ENCODE peak calls at places on chromosomes 16 and 17, in four cellular contexts. G, A, L and S are unnamed samples.

GRCh38 chr17:78488867-78489634 is 88.1 kb downstream of the DNAH17 start:
- DNase-seq in G (no peak), L (no peak), A (no peak), S (no peak)

GRCh38 chr16:56354746-56355145 is 70.6 kb downstream of the AMFR start:
- DNase-seq in G (no peak), L (no peak), A (no peak), S (no peak)

GRCh38 chr17:81902653-81903414 is 796 bp downstream of the NPB start:
- DNase-seq in L (no peak), A (peak), G (no peak), S (no peak)

GRCh38 chr17:32516450-32516849 is 29.7 kb downstream of the CDK5R1 start:
- DNase-seq in L (no peak), G (no peak), A (no peak), S (no peak)

GRCh38 chr17:78532922-78533640 is 44.1 kb downstream of the DNAH17 start:
- DNase-seq in G (peak), L (no peak), A (no peak), S (no peak)

GRCh38 chr16:80144191-80144590 is 396.6 kb upstream of the DYNLRB2 start:
- DNase-seq in G (peak), L (no peak), A (no peak), S (peak)

GRCh38 chr17:65191805-65192740 is 54.9 kb downstream of the RGS9 start:
- DNase-seq in A (no peak), G (peak), L (no peak), S (no peak)

GRCh38 chr17:2967515-2967914 is 95.9 kb downstream of the OR1D5 start:
- DNase-seq in L (no peak), A (no peak), G (no peak), S (no peak)

GRCh38 chr17:41052594-41052993 is 2.4 kb downstream of the KRTAP2-2 start:
- DNase-seq in A (no peak), L (peak), G (peak), S (no peak)

GRCh38 chr17:29760771-29761682 is 138.3 kb upstream of the CORO6 start:
- DNase-seq in A (peak), L (peak), G (peak), S (peak)

GRCh38 chr16:88533381-88533831 is 36.8 kb upstream of the ZC3H18 start:
- DNase-seq in G (peak), L (no peak), A (no peak), S (no peak)

GRCh38 chr17:44130693-44131349 is 7.4 kb upstream of the HDAC5 start:
- DNase-seq in A (no peak), G (no peak), L (no peak), S (no peak)

GRCh38 chr17:49132699-49133364 is at the start of gene B4GALNT2:
- DNase-seq in A (peak), G (peak), L (no peak), S (no peak)

GRCh38 chr17:60354223-60354622 is 37.7 kb downstream of the USP32 start:
- DNase-seq in L (no peak), A (no peak), G (peak), S (no peak)

GRCh38 chr17:40283662-40284061 is 4.0 kb upstream of the CDC6 start:
- DNase-seq in L (no peak), G (peak), A (no peak), S (no peak)

GRCh38 chr17:5557485-5557884 is 26.8 kb downstream of the NLRP1 start:
- DNase-seq in G (peak), A (no peak), L (no peak), S (no peak)

GRCh38 chr16:78133919-78134318 is 34.5 kb downstream of the WWOX start:
- DNase-seq in G (no peak), A (no peak), L (no peak), S (no peak)

GRCh38 chr17:61235821-61236197 is 163.8 kb upstream of the TBX2 start:
- DNase-seq in G (peak), A (peak), L (no peak), S (no peak)

GRCh38 chr17:48528153-48528912 is 2.5 kb downstream of the HOXB1 start:
- DNase-seq in A (peak), L (no peak), G (no peak), S (no peak)

GRCh38 chr16:21590287-21590686 is 9.1 kb upstream of the METTL9 start:
- DNase-seq in G (no peak), A (no peak), L (no peak), S (no peak)

GRCh38 chr16:72112906-72113615 is 19.4 kb downstream of the DHX38 start:
- DNase-seq in A (no peak), G (no peak), L (no peak), S (no peak)

GRCh38 chr17:50620848-50621247 is 13.8 kb upstream of the ABCC3 start:
- DNase-seq in G (no peak), L (peak), A (peak), S (no peak)

GRCh38 chr16:84508502-84508901 is 4.0 kb upstream of the MEAK7 start:
- DNase-seq in G (no peak), A (no peak), L (no peak), S (no peak)

GRCh38 chr16:54026456-54026855 is 260.1 kb downstream of the IRX3 start:
- DNase-seq in G (peak), L (no peak), A (no peak), S (no peak)

GRCh38 chr17:6303664-6304063 is 131.3 kb downstream of the AIPL1 start:
- DNase-seq in L (peak), A (peak), G (peak), S (peak)

GRCh38 chr16:57577691-57578224 is 35.3 kb downstream of the ADGRG5 start:
- DNase-seq in G (no peak), L (no peak), A (peak), S (no peak)

GRCh38 chr17:80025796-80026195 is 9.9 kb downstream of the TBC1D16 start:
- DNase-seq in G (no peak), L (no peak), A (no peak), S (no peak)

GRCh38 chr17:80027043-80027435 is 8.6 kb downstream of the TBC1D16 start:
- DNase-seq in G (no peak), A (no peak), L (no peak), S (no peak)

GRCh38 chr17:80026359-80027042 is 9.2 kb downstream of the TBC1D16 start:
- DNase-seq in A (no peak), L (no peak), G (no peak), S (no peak)

GRCh38 chr17:80029235-80029974 is 6.3 kb downstream of the TBC1D16 start:
- DNase-seq in L (no peak), G (peak), A (no peak), S (no peak)

GRCh38 chr17:80028030-80028429 is 7.6 kb downstream of the TBC1D16 start:
- DNase-seq in L (no peak), A (no peak), G (no peak), S (no peak)
- H3K9ac ChIP-seq in L (no peak), A (no peak), G (no peak), S (no peak)

GRCh38 chr17:33967608-33968349 is 287.3 kb upstream of the CCL2 start:
- DNase-seq in G (no peak), A (no peak), L (no peak), S (peak)
- H2AFZ ChIP-seq in G (no peak), A (no peak), L (no peak), S (peak)

GRCh38 chr17:27530791-27531391 is 74.6 kb downstream of the KSR1 start:
- DNase-seq in L (no peak), G (peak), A (no peak), S (no peak)
- H3K9ac ChIP-seq in L (no peak), G (no peak), A (no peak), S (no peak)

GRCh38 chr16:70570967-70571570 is 47.5 kb downstream of the SF3B3 start:
- DNase-seq in L (no peak), A (no peak), G (no peak), S (no peak)

GRCh38 chr16:70572050-70572925 is 48.7 kb downstream of the SF3B3 start:
- DNase-seq in L (no peak), G (no peak), A (no peak), S (no peak)

GRCh38 chr16:70569752-70570151 is 46.1 kb downstream of the SF3B3 start:
- DNase-seq in L (no peak), A (no peak), G (no peak), S (no peak)

GRCh38 chr16:70571623-70572022 is 48.0 kb downstream of the SF3B3 start:
- DNase-seq in G (no peak), L (no peak), A (no peak), S (no peak)

GRCh38 chr16:70568601-70569217 is 45.1 kb downstream of the SF3B3 start:
- DNase-seq in G (peak), A (no peak), L (no peak), S (no peak)
- H2AFZ ChIP-seq in G (no peak), A (no peak), L (no peak), S (no peak)

DNA sequence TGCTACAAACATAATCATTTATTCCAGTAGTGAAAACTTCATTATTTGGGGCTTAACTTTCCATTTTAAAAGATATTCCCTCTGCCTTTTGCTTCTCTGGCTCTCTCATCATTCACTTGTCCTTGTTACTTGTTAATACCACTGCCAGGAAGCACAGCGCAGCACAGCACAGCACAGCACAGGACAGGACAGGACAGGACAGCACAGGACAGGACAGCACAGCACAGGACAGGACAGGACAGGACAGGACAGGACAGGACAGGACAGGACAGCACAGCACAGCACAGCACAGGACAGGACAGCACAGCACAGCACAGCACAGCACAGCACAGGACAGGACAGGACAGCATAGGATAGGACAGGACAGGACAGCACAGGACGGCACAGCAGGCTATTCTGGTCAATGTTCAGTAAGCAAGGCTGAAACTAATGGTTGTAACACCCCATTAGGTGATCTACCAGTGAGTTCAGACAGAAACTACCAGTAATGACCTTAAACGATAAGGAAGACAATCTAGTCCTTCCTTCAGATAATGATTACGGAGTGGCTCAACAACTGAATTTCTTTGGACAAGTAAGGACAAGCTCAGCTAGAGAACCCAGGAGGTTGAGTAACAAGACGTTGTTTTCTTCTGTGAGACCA is 31.9 kb downstream of the COG1 start:
- DNase-seq in L (no peak), A (no peak), G (no peak), S (no peak)
- H3K9ac ChIP-seq in L (no peak), A (no peak), G (no peak), S (no peak)

GRCh38 chr16:26791166-26791565 is 275.6 kb upstream of the C16orf82 start:
- DNase-seq in G (no peak), A (no peak), L (no peak), S (no peak)
- H2AFZ ChIP-seq in G (no peak), A (no peak), L (no peak), S (no peak)

GRCh38 chr16:70162041-70162451 is 11.5 kb upstream of the CLEC18C start:
- DNase-seq in A (no peak), L (no peak), G (peak), S (no peak)
- H3K9ac ChIP-seq in A (no peak), L (no peak), G (no peak), S (no peak)

DNA sequence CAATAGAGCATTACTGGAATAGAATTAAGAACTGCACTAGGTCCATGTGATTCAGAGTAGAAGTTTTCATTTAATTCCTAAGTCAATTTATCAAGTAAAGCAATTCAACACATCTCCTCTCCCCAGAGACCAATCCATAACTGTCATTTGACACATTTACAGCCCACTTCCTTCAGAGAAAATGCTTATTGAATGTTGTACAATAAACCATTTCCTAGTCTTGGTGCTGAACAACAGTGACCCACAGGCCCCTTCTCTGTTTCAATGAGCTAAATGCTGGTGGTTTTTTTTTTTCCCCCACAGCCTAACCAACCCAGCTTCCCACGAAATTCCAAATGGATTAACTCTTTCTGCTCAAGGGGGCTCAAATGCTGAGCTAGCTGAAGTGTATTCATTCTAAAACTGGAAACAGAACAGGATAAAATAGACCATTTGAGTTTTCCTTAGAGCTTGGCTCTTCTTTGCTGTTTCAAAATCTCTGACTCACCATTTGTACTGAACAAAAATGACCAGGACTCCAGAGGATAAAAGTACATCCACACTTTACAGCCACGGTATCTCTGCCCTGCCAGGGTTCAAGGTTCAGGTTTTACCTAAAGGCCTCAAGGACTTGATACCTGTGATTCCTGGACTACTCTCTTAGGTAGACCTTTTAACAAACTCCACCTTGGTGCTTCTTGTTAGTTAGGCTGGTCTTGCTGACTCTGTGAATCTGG is 62.3 kb downstream of the TMEM100 start:
- DNase-seq in G (peak), A (peak), L (peak), S (no peak)
- H2AFZ ChIP-seq in G (no peak), A (peak), L (peak), S (no peak)

DNA sequence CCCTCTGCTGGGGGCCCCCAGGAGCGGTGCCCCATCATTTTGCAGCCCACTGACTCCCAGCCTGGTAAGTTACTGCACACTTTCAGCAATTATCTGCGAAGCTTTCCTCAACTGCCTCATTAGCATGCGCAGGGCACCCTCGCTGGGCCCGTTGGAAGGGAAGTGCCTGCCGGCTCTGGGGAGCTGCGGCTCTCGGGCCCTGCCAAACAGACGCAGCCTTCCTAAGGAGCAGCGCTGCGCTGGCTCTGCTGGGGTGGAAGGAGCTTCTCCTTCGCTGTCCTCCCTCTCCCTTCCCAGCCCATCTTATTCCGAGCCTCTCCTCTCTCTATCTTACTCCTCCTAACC is 71.0 kb downstream of the RBBP6 start:
- DNase-seq in L (no peak), G (peak), A (peak), S (no peak)
- H3K9ac ChIP-seq in L (no peak), G (no peak), A (no peak), S (no peak)

GRCh38 chr17:74749262-74750038 is 1.0 kb downstream of the NHERF1 start:
- DNase-seq in G (peak), L (peak), A (peak), S (no peak)
- H2AFZ ChIP-seq in G (no peak), L (peak), A (no peak), S (no peak)